ENCODE peak calls at places on chromosomes 16 and 17, in nine cellular contexts. E is cardiac muscle cell, N is GM23248, M is mucosa of descending colon, K is keratinocyte, P is H1, R is body of pancreas, Q is stomach, U is left ventricle myocardium inferior. Z is an unnamed sample.

GRCh38 chr17:52024296-52024870 is 134.1 kb downstream of the CA10 start:
- DNase-seq in E (peak; percentile 22), N (no peak), M (no peak), K (no peak), P (no peak), R (no peak), Q (no peak), U (no peak), Z (no peak)

GRCh38 chr17:45660474-45660873 is 123.6 kb upstream of the CRHR1 start:
- DNase-seq in E (no peak), N (no peak), M (no peak), K (no peak), P (no peak), R (no peak), Q (no peak), U (no peak), Z (no peak)

GRCh38 chr17:34254146-34254545 is 939 bp upstream of the CCL2 start:
- DNase-seq in E (peak; percentile 89), N (peak; percentile 89), M (no peak), K (no peak), P (no peak), R (no peak), Q (no peak), U (no peak), Z (peak; percentile 73)

GRCh38 chr17:47741793-47742145 is 8.7 kb downstream of the TBX21 start:
- DNase-seq in E (no peak), N (no peak), M (no peak), K (no peak), P (no peak), R (no peak), Q (no peak), U (no peak), Z (no peak)

GRCh38 chr16:88078111-88078775 is 127.0 kb downstream of the BANP start:
- DNase-seq in E (no peak), N (no peak), M (no peak), K (no peak), P (no peak), R (no peak), Q (no peak), U (no peak), Z (no peak)

GRCh38 chr17:57418463-57419246 is 162.3 kb downstream of the MSI2 start:
- DNase-seq in E (no peak), N (no peak), M (no peak), K (no peak), P (no peak), R (no peak), Q (no peak), U (no peak), Z (no peak)

GRCh38 chr17:61718022-61718421 is 127.0 kb upstream of the NACA2 start:
- DNase-seq in E (no peak), N (no peak), M (no peak), K (no peak), P (no peak), R (no peak), Q (no peak), U (no peak), Z (no peak)

GRCh38 chr16:46974352-46974751 is 878 bp upstream of the DNAJA2 start:
- DNase-seq in E (peak; percentile 8), N (peak; percentile 51), M (no peak), K (no peak), P (no peak), R (no peak), Q (no peak), U (no peak), Z (peak; percentile 42)

GRCh38 chr17:43368740-43369506 is 29.9 kb upstream of the ARL4D start:
- DNase-seq in E (peak; percentile 91), N (peak; percentile 90), M (peak; percentile 88), K (no peak), P (no peak), R (peak; percentile 85), Q (peak; percentile 80), U (peak; percentile 84), Z (peak; percentile 85)

GRCh38 chr17:42407289-42407836 is 15.7 kb downstream of the CAVIN1 start:
- DNase-seq in E (peak; percentile 80), N (peak; percentile 80), M (peak; percentile 81), K (no peak), P (no peak), R (peak; percentile 92), Q (peak; percentile 93), U (peak; percentile 88), Z (no peak)

GRCh38 chr16:54707813-54708212 is 222.9 kb upstream of the IRX5 start:
- DNase-seq in E (no peak), N (no peak), M (no peak), K (no peak), P (no peak), R (no peak), Q (no peak), U (no peak), Z (no peak)

GRCh38 chr16:21125191-21125590 is 25.5 kb downstream of the DNAH3 start:
- DNase-seq in E (no peak), N (no peak), M (no peak), K (no peak), P (no peak), R (no peak), Q (no peak), U (no peak), Z (no peak)

GRCh38 chr16:56817056-56817455 is 48.0 kb upstream of the SLC12A3 start:
- DNase-seq in E (no peak), N (no peak), M (no peak), K (no peak), P (no peak), R (no peak), Q (no peak), U (no peak), Z (no peak)

GRCh38 chr16:51888021-51888420 is 658.9 kb downstream of the TOX3 start:
- DNase-seq in E (no peak), N (peak; percentile 79), M (no peak), K (peak; percentile 46), P (no peak), R (no peak), Q (no peak), U (no peak), Z (peak; percentile 73)

GRCh38 chr17:61411114-61411943 is 11.7 kb downstream of the TBX2 start:
- DNase-seq in E (peak; percentile 83), N (peak; percentile 76), M (peak; percentile 68), K (no peak), P (no peak), R (peak; percentile 55), Q (peak; percentile 51), U (no peak), Z (peak; percentile 83)

GRCh38 chr16:24736758-24737157 is 7.3 kb downstream of the TNRC6A start:
- DNase-seq in E (no peak), N (no peak), M (no peak), K (no peak), P (no peak), R (no peak), Q (no peak), U (no peak), Z (peak; percentile 42)

GRCh38 chr17:81923302-81924260 is 4.0 kb downstream of the MAFG start:
- DNase-seq in E (peak; percentile 90), N (peak; percentile 94), M (peak; percentile 83), K (no peak), P (no peak), R (peak; percentile 65), Q (peak; percentile 85), U (peak; percentile 75), Z (peak; percentile 86)

GRCh38 chr16:78505544-78506371 is 406.3 kb downstream of the WWOX start:
- DNase-seq in E (peak; percentile 68), N (peak; percentile 49), M (peak; percentile 41), K (no peak), P (no peak), R (peak; percentile 40), Q (peak; percentile 33), U (peak; percentile 71), Z (no peak)

GRCh38 chr16:78503501-78504110 is 404.2 kb downstream of the WWOX start:
- DNase-seq in E (peak; percentile 82), N (peak; percentile 52), M (no peak), K (peak; percentile 26), P (no peak), R (peak; percentile 54), Q (peak; percentile 61), U (no peak), Z (peak; percentile 35)

GRCh38 chr16:78506372-78507193 is 407.1 kb downstream of the WWOX start:
- DNase-seq in E (no peak), N (no peak), M (no peak), K (no peak), P (no peak), R (no peak), Q (no peak), U (no peak), Z (no peak)

GRCh38 chr16:78501744-78502143 is 402.3 kb downstream of the WWOX start:
- DNase-seq in E (no peak), N (no peak), M (no peak), K (no peak), P (no peak), R (no peak), Q (no peak), U (no peak), Z (no peak)

DNA sequence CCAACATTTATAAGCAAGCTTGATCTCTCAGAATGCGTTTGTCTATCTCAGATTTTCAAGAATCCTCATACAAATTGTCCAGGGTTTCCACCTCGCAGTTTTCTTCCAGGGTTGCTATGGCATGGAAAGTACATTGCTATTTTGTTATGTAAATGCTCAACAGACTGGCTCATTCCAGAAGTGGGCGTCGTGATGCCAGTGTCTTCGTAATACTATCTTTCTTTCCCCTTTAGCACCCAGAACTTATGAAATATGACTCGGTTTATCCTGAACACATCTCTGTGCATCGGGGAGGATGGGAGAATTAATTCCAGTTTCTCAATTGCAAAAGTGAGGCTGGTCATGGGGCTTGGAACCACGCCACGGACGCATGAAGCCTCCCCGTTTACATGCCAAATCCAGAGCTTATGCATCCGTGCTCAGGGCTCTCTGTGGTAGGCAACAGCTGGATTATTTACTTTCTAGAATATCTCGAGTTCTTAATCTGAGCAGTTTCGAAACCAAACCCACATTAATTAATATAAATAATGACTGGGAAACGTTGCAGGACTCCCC is 405.0 kb downstream of the WWOX start:
- DNase-seq in E (peak; percentile 54), N (peak; percentile 39), M (peak; percentile 36), K (no peak), P (no peak), R (no peak), Q (peak; percentile 32), U (peak; percentile 36), Z (no peak)
- H3K4me3 ChIP-seq in E (no peak overlapping the region), N (no peak overlapping the region), M (no peak overlapping the region), K (no peak overlapping the region), P (no peak overlapping the region), R (no peak overlapping the region), Q (no peak overlapping the region), U (no peak overlapping the region), Z (peak overlapping the region; percentile 79)

GRCh38 chr17:27462149-27462548 is 5.9 kb downstream of the KSR1 start:
- DNase-seq in E (no peak), N (no peak), M (no peak), K (no peak), P (no peak), R (no peak), Q (no peak), U (no peak), Z (no peak)
- H3K4me1 ChIP-seq in E (peaks cover 16% of the 10 kb centered on the region), N (peaks cover 12% of the 10 kb centered on the region), M (peaks cover 5% of the 10 kb centered on the region), K (peaks cover 5% of the 10 kb centered on the region), P (peaks cover 8% of the 10 kb centered on the region), R (peaks cover 51% of the 10 kb centered on the region), Q (peaks cover 69% of the 10 kb centered on the region), U (peaks cover 49% of the 10 kb centered on the region), Z (peaks cover 15% of the 10 kb centered on the region)

GRCh38 chr16:73143681-73144370 is 95.9 kb upstream of the ZFHX3 start:
- DNase-seq in E (peak; percentile 36), N (peak; percentile 33), M (no peak), K (no peak), P (no peak), R (no peak), Q (no peak), U (no peak), Z (peak; percentile 63)
- H3K4me3 ChIP-seq in E (no peak overlapping the region), N (peak overlapping the region; percentile 65), M (no peak overlapping the region), K (no peak overlapping the region), P (no peak overlapping the region), R (no peak overlapping the region), Q (peak overlapping the region; percentile 29), U (peak overlapping the region; percentile 59), Z (peak overlapping the region; percentile 69)

GRCh38 chr16:68289621-68290329 is 21.0 kb downstream of the SLC7A6OS start:
- DNase-seq in E (peak; percentile 39), N (peak; percentile 54), M (no peak), K (no peak), P (no peak), R (no peak), Q (no peak), U (no peak), Z (no peak)
- H3K4me1 ChIP-seq in E (no peaks in the 10 kb centered on the region), N (peaks cover 44% of the 10 kb centered on the region), M (peaks cover 12% of the 10 kb centered on the region), K (peaks cover 11% of the 10 kb centered on the region), P (no peaks in the 10 kb centered on the region), R (no peaks in the 10 kb centered on the region), Q (peaks cover 38% of the 10 kb centered on the region), U (peaks cover 71% of the 10 kb centered on the region), Z (peaks cover 72% of the 10 kb centered on the region)